ENCODE peak calls at places on chromosomes 16 and 17, in eight cellular contexts. Z is stomach, G is A549, N is H1, X is ovary, C is GM12878, E is HepG2, Y is transverse colon. K is an unnamed sample.

GRCh38 chr16:27588052-27588451 is 38.1 kb downstream of the KATNIP start:
- DNase-seq in Z (no peak), G (no peak), N (no peak), X (no peak), C (no peak), E (no peak), Y (no peak), K (no peak)

GRCh38 chr17:50501906-50502642 is 6.2 kb upstream of the MYCBPAP start:
- DNase-seq in Z (no peak), G (no peak), N (no peak), X (no peak), C (no peak), E (no peak), Y (no peak), K (peak)

GRCh38 chr16:1770328-1771071 is 843 bp downstream of the NME3 start:
- DNase-seq in Z (peak), G (peak), N (no peak), X (peak), C (no peak), E (no peak), Y (peak), K (peak)

GRCh38 chr16:3444032-3444388 is 530 bp downstream of the NAA60 start:
- DNase-seq in Z (peak), G (peak), N (no peak), X (no peak), C (no peak), E (peak), Y (peak), K (no peak)

GRCh38 chr16:87552772-87553171 is 49.5 kb upstream of the JPH3 start:
- DNase-seq in Z (no peak), G (no peak), N (no peak), X (no peak), C (no peak), E (no peak), Y (no peak), K (no peak)

GRCh38 chr17:28086519-28086918 is 44.0 kb downstream of the NLK start:
- DNase-seq in Z (no peak), G (no peak), N (no peak), X (no peak), C (no peak), E (no peak), Y (no peak), K (no peak)

GRCh38 chr16:58196898-58197313 is 1.0 kb downstream of the CSNK2A2 start:
- DNase-seq in Z (no peak), G (no peak), N (no peak), X (no peak), C (no peak), E (no peak), Y (no peak), K (no peak)

GRCh38 chr17:50064253-50064991 is 8.5 kb downstream of the ITGA3 start:
- DNase-seq in Z (no peak), G (peak), N (no peak), X (peak), C (no peak), E (no peak), Y (peak), K (peak)

GRCh38 chr16:10933865-10934264 is 8.4 kb downstream of the DEXI start:
- DNase-seq in Z (no peak), G (no peak), N (no peak), X (no peak), C (no peak), E (no peak), Y (no peak), K (no peak)

GRCh38 chr16:56691885-56692284 is 9.6 kb downstream of the MT1X start:
- DNase-seq in Z (no peak), G (peak), N (no peak), X (no peak), C (no peak), E (peak), Y (peak), K (no peak)

GRCh38 chr17:1471490-1471889 is 15.5 kb upstream of the CRK start:
- DNase-seq in Z (no peak), G (no peak), N (no peak), X (no peak), C (no peak), E (no peak), Y (no peak), K (no peak)

GRCh38 chr17:57672971-57673370 is 72.1 kb downstream of the CCDC182 start:
- DNase-seq in Z (no peak), G (no peak), N (no peak), X (no peak), C (no peak), E (no peak), Y (no peak), K (no peak)
- TF ChIP-seq EP300 in Z (no peak), G (no peak), N (no peak), X (no peak), C (no peak), E (no peak), Y (no peak), K (no peak)

GRCh38 chr17:77458202-77459017 is 317.6 kb downstream of the SEC14L1 start:
- DNase-seq in Z (no peak), G (no peak), N (no peak), X (no peak), C (no peak), E (no peak), Y (no peak), K (no peak)
- H3K27ac ChIP-seq in Z (peak), G (no peak), N (no peak), X (no peak), C (peak), E (peak), Y (peak), K (peak)

DNA sequence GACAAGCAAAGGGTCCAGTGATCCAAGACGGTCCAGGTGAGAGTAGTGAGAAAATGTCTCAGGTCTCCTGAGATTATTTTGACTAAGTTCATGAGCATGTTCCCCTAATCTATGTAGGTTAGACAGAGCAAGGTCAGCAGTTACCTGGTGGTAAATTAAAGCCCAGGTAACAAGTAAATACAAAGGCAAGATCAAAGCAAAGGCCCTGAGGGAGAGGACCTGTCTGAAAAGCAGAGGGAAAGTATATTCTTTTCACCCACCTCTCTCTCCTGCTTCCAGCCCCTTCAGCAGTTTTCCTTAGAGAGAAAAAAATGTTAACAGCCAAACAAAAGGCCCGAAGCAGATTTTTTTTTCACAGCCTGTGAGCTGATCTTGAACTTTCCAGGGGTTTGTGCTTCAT is 302.7 kb downstream of the MAP2K6 start:
- DNase-seq in Z (no peak), G (no peak), N (no peak), X (no peak), C (no peak), E (no peak), Y (no peak), K (no peak)
- TF ChIP-seq EP300 in Z (no peak), G (no peak), N (no peak), X (no peak), C (no peak), E (no peak), Y (no peak), K (no peak)

GRCh38 chr16:77956231-77956630 is 66.1 kb upstream of the CLEC3A start:
- DNase-seq in Z (no peak), G (no peak), N (no peak), X (no peak), C (no peak), E (no peak), Y (no peak), K (no peak)

GRCh38 chr16:77961811-77962210 is 60.5 kb upstream of the CLEC3A start:
- DNase-seq in Z (no peak), G (no peak), N (no peak), X (no peak), C (no peak), E (no peak), Y (no peak), K (no peak)

GRCh38 chr16:77963185-77964044 is 58.9 kb upstream of the CLEC3A start:
- DNase-seq in Z (no peak), G (no peak), N (peak), X (no peak), C (peak), E (no peak), Y (no peak), K (no peak)

GRCh38 chr16:77962689-77963088 is 59.7 kb upstream of the CLEC3A start:
- DNase-seq in Z (no peak), G (no peak), N (no peak), X (no peak), C (no peak), E (no peak), Y (no peak), K (no peak)

GRCh38 chr16:77960771-77961170 is 61.6 kb upstream of the CLEC3A start:
- DNase-seq in Z (no peak), G (no peak), N (no peak), X (no peak), C (no peak), E (no peak), Y (no peak), K (no peak)
- H3K27ac ChIP-seq in Z (no peak), G (no peak), N (no peak), X (no peak), C (no peak), E (no peak), Y (no peak), K (no peak)

DNA sequence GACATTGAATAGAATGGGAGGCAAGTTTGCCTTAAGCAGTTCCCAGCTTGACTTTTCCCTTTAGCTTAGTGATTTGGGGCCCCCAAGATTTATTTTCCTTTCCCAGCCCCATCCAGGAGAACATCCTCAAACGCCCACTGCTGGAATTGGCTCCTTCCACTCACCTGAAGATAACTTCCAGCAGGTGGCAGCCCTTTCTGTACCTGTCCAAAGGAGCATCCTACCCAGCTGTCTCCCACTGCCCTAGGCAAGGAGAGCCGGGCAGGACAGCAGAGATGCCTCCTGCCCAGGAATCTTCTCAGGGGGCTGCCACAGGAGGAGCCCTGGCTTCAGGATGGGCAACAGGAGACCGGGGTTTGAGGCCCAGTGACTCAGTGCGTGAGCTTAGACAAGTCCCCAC is 6.4 kb downstream of the CACNG5 start:
- DNase-seq in Z (no peak), G (no peak), N (no peak), X (no peak), C (no peak), E (no peak), Y (no peak), K (no peak)
- TF ChIP-seq EP300 in Z (no peak), G (no peak), N (no peak), X (no peak), C (no peak), E (no peak), Y (no peak), K (no peak)

GRCh38 chr17:8152981-8153549 is 861 bp upstream of the PER1 start:
- DNase-seq in Z (no peak), G (no peak), N (no peak), X (peak), C (no peak), E (no peak), Y (no peak), K (peak)
- H3K27ac ChIP-seq in Z (peak), G (peak), N (peak), X (peak), C (no peak), E (peak), Y (peak), K (peak)

GRCh38 chr16:734981-735881 is 5.6 kb downstream of the CIAO3 start:
- DNase-seq in Z (no peak), G (no peak), N (no peak), X (no peak), C (no peak), E (no peak), Y (no peak), K (no peak)

GRCh38 chr16:732332-732731 is 5.4 kb downstream of the HAGHL start:
- DNase-seq in Z (no peak), G (no peak), N (no peak), X (no peak), C (no peak), E (no peak), Y (no peak), K (no peak)

GRCh38 chr16:732936-733335 is 6.0 kb downstream of the HAGHL start:
- DNase-seq in Z (no peak), G (peak), N (no peak), X (no peak), C (no peak), E (no peak), Y (no peak), K (no peak)

GRCh38 chr16:734208-734980 is 6.4 kb downstream of the CIAO3 start:
- DNase-seq in Z (no peak), G (no peak), N (no peak), X (no peak), C (no peak), E (no peak), Y (no peak), K (peak)

DNA sequence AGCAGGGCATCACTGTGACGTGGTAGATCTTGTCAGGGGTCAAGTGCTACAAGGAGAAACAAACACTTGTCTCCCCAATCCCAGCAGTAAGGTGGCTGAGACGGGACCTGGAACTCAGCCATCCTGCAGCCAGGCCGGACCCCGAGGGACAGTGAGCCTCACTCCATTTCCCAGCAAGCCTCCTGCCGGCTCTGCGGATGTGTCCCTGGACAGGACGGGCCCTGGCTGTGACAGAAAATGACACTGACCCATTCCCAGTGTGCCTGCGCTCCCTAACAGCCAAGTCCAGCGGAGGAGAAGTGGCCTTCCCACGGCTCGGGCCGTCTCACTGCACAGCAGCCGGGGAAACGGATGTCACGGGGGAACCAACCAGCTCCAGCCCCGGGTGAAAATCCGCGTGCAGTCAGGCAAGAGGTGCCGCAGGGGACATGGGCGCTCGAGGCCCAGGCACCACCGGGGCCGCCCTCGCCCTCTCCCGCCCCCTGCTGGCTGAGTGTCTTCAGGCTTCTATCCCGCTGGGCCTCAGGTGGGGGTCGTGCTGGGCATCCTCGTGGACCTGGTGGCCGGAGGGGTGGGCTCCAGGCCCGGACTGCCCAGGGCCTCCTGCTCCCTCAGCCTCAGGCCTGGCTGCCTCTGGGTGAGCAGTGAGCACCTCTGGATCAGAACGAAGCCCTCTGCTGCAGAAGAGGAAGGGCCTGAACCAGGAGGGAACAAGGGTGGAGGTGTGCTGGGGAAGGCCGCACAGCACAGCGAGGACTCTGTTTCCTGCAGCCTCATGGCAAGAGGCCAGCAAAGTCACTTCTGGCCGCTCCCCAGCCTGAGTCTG is 6.7 kb downstream of the HAGHL start:
- DNase-seq in Z (no peak), G (peak), N (no peak), X (no peak), C (no peak), E (no peak), Y (no peak), K (peak)
- TF ChIP-seq EP300 in Z (no peak), G (no peak), N (no peak), X (no peak), C (no peak), E (no peak), Y (no peak), K (no peak)

K was measured in sigmoid colon.